ENCODE peak calls at places on chromosomes 7 and 10, in four cellular contexts. J, B, Y and I are unnamed samples. For H3K36me3, the result is how much of the 10 kb centered on the place peaks cover.

GRCh38 chr7:20642171-20642570 is 26.7 kb downstream of the ABCB5 start:
- DNase-seq in J (no peak), B (no peak), Y (no peak), I (no peak)

GRCh38 chr7:95545007-95545615 is 51.2 kb downstream of the PDK4 start:
- DNase-seq in J (no peak), B (peak), Y (no peak), I (no peak)

GRCh38 chr7:89772276-89772675 is 382.0 kb upstream of the STEAP1 start:
- DNase-seq in J (no peak), B (no peak), Y (no peak), I (no peak)

GRCh38 chr10:3355536-3355935 is 183.0 kb upstream of the PITRM1 start:
- DNase-seq in J (no peak), B (no peak), Y (no peak), I (no peak)

GRCh38 chr10:33132626-33133025 is 174.6 kb upstream of the ITGB1 start:
- DNase-seq in J (no peak), B (no peak), Y (no peak), I (no peak)

GRCh38 chr10:102120987-102121738 is 995 bp upstream of the LDB1 start:
- DNase-seq in J (no peak), B (no peak), Y (peak), I (peak)

GRCh38 chr7:30656006-30656575 is 26.2 kb downstream of the CRHR2 start:
- DNase-seq in J (no peak), B (no peak), Y (no peak), I (no peak)

GRCh38 chr10:121988361-121989324 is at the start of gene TACC2:
- DNase-seq in J (no peak), B (peak), Y (no peak), I (no peak)

GRCh38 chr10:30115391-30116253 is 56.2 kb upstream of the JCAD start:
- DNase-seq in J (no peak), B (no peak), Y (no peak), I (no peak)

GRCh38 chr10:127013251-127013656 is 108.0 kb downstream of the DOCK1 start:
- DNase-seq in J (no peak), B (no peak), Y (no peak), I (no peak)

GRCh38 chr7:135519233-135519688 is 9.4 kb upstream of the CNOT4 start:
- DNase-seq in J (no peak), B (no peak), Y (no peak), I (no peak)

GRCh38 chr7:79666472-79666871 is 213.0 kb upstream of the MAGI2 start:
- DNase-seq in J (no peak), B (no peak), Y (no peak), I (no peak)

GRCh38 chr7:44738031-44738730 is 10.5 kb upstream of the ZMIZ2 start:
- DNase-seq in J (no peak), B (no peak), Y (no peak), I (no peak)

GRCh38 chr10:77027141-77027540 is 610.5 kb downstream of the KCNMA1 start:
- DNase-seq in J (no peak), B (no peak), Y (no peak), I (no peak)

GRCh38 chr7:109322833-109323232 is 753.2 kb downstream of the DNAJB9 start:
- DNase-seq in J (no peak), B (no peak), Y (no peak), I (no peak)

GRCh38 chr7:46478046-46478445 is 557.0 kb upstream of the IGFBP3 start:
- DNase-seq in J (no peak), B (no peak), Y (no peak), I (no peak)

GRCh38 chr7:121515651-121516401 is 119.7 kb upstream of the FAM3C start:
- DNase-seq in J (no peak), B (no peak), Y (no peak), I (no peak)

GRCh38 chr7:94424336-94424735 is 29.6 kb downstream of the COL1A2 start:
- DNase-seq in J (no peak), B (no peak), Y (no peak), I (no peak)

GRCh38 chr7:94421711-94422110 is 27.0 kb downstream of the COL1A2 start:
- DNase-seq in J (no peak), B (no peak), Y (no peak), I (no peak)

GRCh38 chr7:94423116-94423515 is 28.4 kb downstream of the COL1A2 start:
- DNase-seq in J (no peak), B (no peak), Y (no peak), I (no peak)

GRCh38 chr7:94422136-94422535 is 27.4 kb downstream of the COL1A2 start:
- DNase-seq in J (no peak), B (no peak), Y (no peak), I (no peak)

GRCh38 chr7:94423865-94424264 is 29.2 kb downstream of the COL1A2 start:
- DNase-seq in J (no peak), B (no peak), Y (no peak), I (no peak)
- TF ChIP-seq ZNF274 in J (no peak), B (no peak), Y (no peak), I (no peak)

GRCh38 chr7:134028853-134029252 is 98.3 kb upstream of the LRGUK start:
- DNase-seq in J (no peak), B (no peak), Y (peak), I (peak)

GRCh38 chr7:134031835-134032617 is 95.1 kb upstream of the LRGUK start:
- DNase-seq in J (no peak), B (no peak), Y (no peak), I (no peak)

GRCh38 chr7:134029743-134030142 is 97.4 kb upstream of the LRGUK start:
- DNase-seq in J (no peak), B (no peak), Y (no peak), I (no peak)

GRCh38 chr7:134030460-134030865 is 96.7 kb upstream of the LRGUK start:
- DNase-seq in J (no peak), B (peak), Y (no peak), I (no peak)

DNA sequence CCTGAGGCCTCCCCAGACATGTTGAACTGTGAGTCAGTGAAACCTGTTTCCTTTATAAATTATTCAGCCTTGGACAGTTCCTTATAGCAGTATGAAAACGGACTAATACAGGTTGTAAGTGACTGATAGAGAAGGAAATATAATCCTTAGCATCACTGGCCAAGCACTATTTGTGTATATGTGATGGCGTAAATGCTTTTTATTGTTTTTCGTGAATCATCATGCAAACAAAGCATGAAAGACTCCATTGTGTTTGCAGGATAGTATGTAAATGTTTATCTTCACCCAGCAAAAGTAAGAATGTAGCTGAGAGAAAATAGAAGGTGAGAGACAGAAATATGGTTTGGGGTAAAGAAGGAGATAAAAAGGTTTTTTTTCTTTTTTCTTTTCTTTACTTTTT is 92.5 kb upstream of the LRGUK start:
- DNase-seq in J (no peak), B (peak), Y (no peak), I (no peak)
- TF ChIP-seq SUZ12 in J (no peak), B (no peak), Y (no peak), I (no peak)

DNA sequence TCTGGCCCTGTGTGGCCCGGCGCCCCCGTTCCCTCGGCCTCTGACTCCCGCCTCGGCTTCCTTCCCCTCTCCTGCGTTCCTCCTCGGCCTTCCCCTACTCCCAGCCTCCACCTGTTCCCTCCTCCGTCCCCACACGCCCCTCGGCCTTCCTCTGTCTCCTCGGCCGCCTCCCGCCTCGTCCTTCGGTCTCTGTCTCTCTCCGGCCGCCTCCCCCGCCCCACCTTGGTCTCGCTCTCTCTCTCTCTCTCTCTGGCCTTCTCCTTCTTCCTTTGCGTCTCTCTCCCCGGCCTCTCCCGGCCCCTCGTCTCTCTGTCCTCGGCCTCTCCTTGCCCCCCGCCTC is 588 bp downstream of the GET4 start:
- DNase-seq in J (no peak), B (no peak), Y (no peak), I (no peak)
- H3K36me3 ChIP-seq in J (under half), B (under half), Y (under half), I (half or more)

DNA sequence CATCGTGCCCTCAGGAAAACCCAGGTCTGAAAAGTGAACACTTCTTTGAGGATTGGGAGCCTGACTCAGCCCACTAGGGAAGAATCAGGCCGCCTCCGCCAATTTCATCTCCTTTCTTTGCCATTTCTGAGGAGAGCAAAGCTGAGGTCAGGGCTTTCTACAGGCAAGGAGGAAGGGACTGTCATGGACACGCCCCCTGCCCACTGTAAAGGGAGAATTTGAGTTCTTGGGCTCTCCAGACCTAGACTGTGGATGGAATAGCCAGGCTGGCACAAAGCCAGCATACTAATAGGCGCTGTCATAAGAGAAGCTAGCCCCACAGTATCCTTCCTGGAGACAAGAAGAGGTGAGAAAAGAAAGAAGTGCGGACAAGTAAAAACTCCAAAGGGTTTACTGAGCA is 3.4 kb upstream of the EGR2 start:
- DNase-seq in J (no peak), B (no peak), Y (no peak), I (no peak)
- TF ChIP-seq ZNF274 in J (no peak), B (no peak), Y (no peak), I (no peak)

GRCh38 chr10:1964476-1964875 is 227.2 kb upstream of the ADARB2 start:
- DNase-seq in J (no peak), B (no peak), Y (no peak), I (no peak)

GRCh38 chr10:1963341-1963740 is 226.0 kb upstream of the ADARB2 start:
- DNase-seq in J (no peak), B (no peak), Y (no peak), I (no peak)

GRCh38 chr10:1957057-1957456 is 219.7 kb upstream of the ADARB2 start:
- DNase-seq in J (no peak), B (no peak), Y (no peak), I (no peak)

GRCh38 chr10:1966698-1967097 is 229.4 kb upstream of the ADARB2 start:
- DNase-seq in J (no peak), B (no peak), Y (no peak), I (no peak)

GRCh38 chr10:1962025-1962424 is 224.7 kb upstream of the ADARB2 start:
- DNase-seq in J (no peak), B (no peak), Y (no peak), I (no peak)
- TF ChIP-seq SUZ12 in J (no peak), B (no peak), Y (no peak), I (no peak)

DNA sequence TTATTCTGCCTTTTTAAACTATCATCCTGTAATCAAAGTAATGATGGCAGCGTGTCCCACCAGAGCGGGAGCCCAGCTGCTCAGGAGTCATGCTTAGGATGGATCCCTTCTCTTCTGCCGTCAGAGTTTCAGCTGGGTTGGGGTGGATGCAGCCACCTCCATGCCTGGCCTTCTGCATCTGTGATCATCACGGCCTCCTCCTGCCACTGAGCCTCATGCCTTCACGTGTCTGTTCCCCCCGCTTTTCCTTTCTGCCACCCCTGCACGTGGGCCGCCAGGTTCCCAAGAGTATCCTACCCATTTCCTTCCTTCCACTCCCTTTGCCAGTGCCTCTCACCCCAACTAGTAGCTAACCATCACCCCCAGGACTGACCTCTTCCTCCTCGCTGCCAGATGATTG is 151.5 kb downstream of the EGFR start:
- DNase-seq in J (no peak), B (no peak), Y (no peak), I (no peak)
- H3K36me3 ChIP-seq in J (under half), B (under half), Y (under half), I (under half)

GRCh38 chr7:142299226-142299625 is 41.4 kb upstream of the PRSS58 start:
- DNase-seq in J (no peak), B (no peak), Y (no peak), I (no peak)

GRCh38 chr7:142303650-142304049 is 45.8 kb upstream of the PRSS58 start:
- DNase-seq in J (no peak), B (no peak), Y (no peak), I (peak)

GRCh38 chr7:142301299-142301698 is 43.4 kb upstream of the PRSS58 start:
- DNase-seq in J (no peak), B (no peak), Y (no peak), I (no peak)

GRCh38 chr7:142300689-142301088 is 42.8 kb upstream of the PRSS58 start:
- DNase-seq in J (no peak), B (no peak), Y (peak), I (peak)

DNA sequence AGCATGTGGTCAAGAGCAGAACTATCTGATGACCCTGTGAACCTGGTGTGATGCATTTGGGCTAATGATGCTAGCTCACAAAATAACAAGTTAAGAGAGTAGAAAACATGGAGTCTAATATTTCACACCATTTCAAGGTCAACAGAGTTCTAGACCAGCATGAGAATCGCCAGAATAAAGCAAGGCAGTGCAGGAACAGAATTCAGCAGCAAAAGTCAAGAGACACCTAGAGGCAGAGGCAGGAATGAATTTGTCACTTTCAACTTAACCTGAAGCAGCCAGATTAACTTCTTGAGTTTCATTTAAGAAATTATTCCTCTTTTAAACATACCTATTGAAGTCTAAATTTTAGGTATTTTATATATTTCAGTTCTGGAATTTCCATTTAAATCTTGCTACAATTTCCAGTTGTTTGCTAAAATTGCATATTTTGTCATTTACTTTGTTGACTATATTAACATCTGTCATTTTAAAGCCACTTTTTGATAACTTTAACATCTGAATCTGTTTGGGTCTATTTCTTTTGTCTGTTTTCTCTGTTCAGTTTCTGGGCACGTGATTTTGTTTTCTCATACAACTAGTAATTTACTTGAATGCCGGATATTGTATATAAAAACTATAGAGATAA is 44.2 kb upstream of the PRSS58 start:
- DNase-seq in J (no peak), B (no peak), Y (no peak), I (no peak)
- TF ChIP-seq ZNF274 in J (no peak), B (no peak), Y (no peak), I (no peak)